ENCODE peak calls at places on chromosomes 6 and 20, in four cellular contexts. X is fibroblast of lung, K is fibroblast of the conjunctiva, B is AG08396. Z is an unnamed sample.

GRCh38 chr20:7980332-7981046 is 39.1 kb downstream of the TMX4 start:
- DNase-seq in K (peak), B (peak), X (peak), Z (no peak)

GRCh38 chr20:13220194-13220856 is 749 bp upstream of the ISM1 start:
- DNase-seq in X (peak), K (peak), B (peak), Z (peak)

GRCh38 chr20:20795721-20796120 is 83.3 kb upstream of the RALGAPA2 start:
- DNase-seq in B (no peak), K (no peak), X (no peak), Z (no peak)

GRCh38 chr6:33858053-33858475 is 54.3 kb upstream of the MLN start:
- DNase-seq in K (no peak), B (no peak), X (no peak), Z (no peak)

GRCh38 chr6:32742374-32742773 is 1.2 kb downstream of the HLA-DQA2 start:
- DNase-seq in K (no peak), B (no peak), X (no peak), Z (no peak)

GRCh38 chr6:166398348-166398747 is 15.6 kb upstream of the MPC1 start:
- DNase-seq in X (no peak), K (no peak), B (no peak), Z (no peak)

GRCh38 chr20:50611128-50611810 is 80.1 kb downstream of the RIPOR3 start:
- DNase-seq in B (peak), X (peak), K (no peak), Z (no peak)

GRCh38 chr6:47379328-47379727 is 69.6 kb upstream of the TNFRSF21 start:
- DNase-seq in K (no peak), B (no peak), X (peak), Z (no peak)

GRCh38 chr6:30480536-30481156 is 8.7 kb upstream of the HLA-E start:
- DNase-seq in X (no peak), K (no peak), B (no peak), Z (no peak)

GRCh38 chr6:124924333-124924759 is 37.9 kb upstream of the RNF217 start:
- DNase-seq in X (peak), K (no peak), B (no peak), Z (no peak)

GRCh38 chr6:27237089-27237723 is 10.3 kb upstream of the PRSS16 start:
- DNase-seq in X (peak), B (peak), K (peak), Z (no peak)

GRCh38 chr6:150766201-150766997 is 99.1 kb upstream of the MTHFD1L start:
- DNase-seq in B (no peak), K (peak), X (peak), Z (no peak)

GRCh38 chr6:30102701-30103629 is 9.9 kb downstream of the TRIM31 start:
- DNase-seq in X (peak), B (peak), K (peak), Z (peak)

GRCh38 chr20:18683839-18684238 is 96.0 kb downstream of the DTD1 start:
- DNase-seq in K (no peak), B (no peak), X (no peak), Z (no peak)

GRCh38 chr6:38703949-38704348 is 1.0 kb upstream of the GLO1 start:
- DNase-seq in K (no peak), X (no peak), B (no peak), Z (no peak)

Z was measured in uterus.